ENCODE peak calls at places on chromosomes 11 and 22, in seven cellular contexts. C is C1 segment of cervical spinal cord; D is lung; X is neuronal stem cell; B is left ventricle myocardium superior; R is stimulated activated CD8-positive, alpha-beta memory T cell treated with anti-CD3 and anti-CD28 coated beads, Interleukin-15, amount 100 ng/mL, for 1 hour; M is dorsolateral prefrontal cortex. T is an unnamed sample.

GRCh38 chr11:121844016-121844415 is 272.0 kb downstream of the BLID start:
- DNase-seq in C (no peak), D (no peak), X (no peak), B (no peak), R (no peak), M (no peak), T (no peak)

GRCh38 chr11:60121259-60121658 is 32.8 kb downstream of the MS4A2 start:
- DNase-seq in C (no peak), D (no peak), X (no peak), B (no peak), R (no peak), M (no peak), T (no peak)

GRCh38 chr11:638616-639323 is 1.7 kb downstream of the DRD4 start:
- DNase-seq in C (no peak), D (no peak), X (peak), B (no peak), R (no peak), M (no peak), T (no peak)

GRCh38 chr11:5923427-5923776 is 18.6 kb upstream of the OR56A3 start:
- DNase-seq in C (no peak), D (no peak), X (no peak), B (no peak), R (no peak), M (no peak), T (no peak)

GRCh38 chr11:10761085-10761698 is 10.1 kb downstream of the CTR9 start:
- DNase-seq in C (no peak), D (no peak), X (no peak), B (no peak), R (no peak), M (no peak), T (no peak)

GRCh38 chr11:3755151-3755550 is 42.2 kb downstream of the NUP98 start:
- DNase-seq in C (no peak), D (no peak), X (no peak), B (no peak), R (no peak), M (no peak), T (no peak)

GRCh38 chr22:26986884-26987283 is 329.5 kb downstream of the MIAT start:
- DNase-seq in C (no peak), D (no peak), X (no peak), B (no peak), R (no peak), M (no peak), T (no peak)

GRCh38 chr11:94546886-94547285 is 3.2 kb downstream of the FUT4 start:
- DNase-seq in C (no peak), D (no peak), X (no peak), B (no peak), R (no peak), M (no peak), T (no peak)

GRCh38 chr11:117076941-117077659 is 21.1 kb downstream of the SIK3 start:
- DNase-seq in C (no peak), D (no peak), X (no peak), B (no peak), R (no peak), M (no peak), T (no peak)

GRCh38 chr11:17767301-17767885 is 32.8 kb downstream of the KCNC1 start:
- DNase-seq in C (no peak), D (no peak), X (no peak), B (no peak), R (no peak), M (no peak), T (no peak)

GRCh38 chr11:74731301-74732094 is at the start of gene CHRDL2:
- DNase-seq in C (no peak), D (no peak), X (no peak), B (peak), R (no peak), M (no peak), T (no peak)

GRCh38 chr11:127925430-127925829 is 661.9 kb downstream of the ETS1 start:
- DNase-seq in C (no peak), D (no peak), X (no peak), B (no peak), R (no peak), M (no peak), T (no peak)

GRCh38 chr22:35752833-35753189 is 35.1 kb downstream of the APOL5 start:
- DNase-seq in C (no peak), D (no peak), X (no peak), B (no peak), R (no peak), M (no peak), T (no peak)

GRCh38 chr22:40877488-40877887 is 15.6 kb upstream of the DNAJB7 start:
- DNase-seq in C (no peak), D (no peak), X (no peak), B (no peak), R (no peak), M (no peak), T (no peak)

GRCh38 chr22:22380098-22381030 is 128.2 kb downstream of the ZNF280B start:
- DNase-seq in C (no peak), D (no peak), X (no peak), B (no peak), R (no peak), M (no peak), T (no peak)

GRCh38 chr22:43501951-43502874 is 90.4 kb downstream of the MPPED1 start:
- DNase-seq in C (no peak), D (no peak), X (no peak), B (no peak), R (no peak), M (peak), T (no peak)

GRCh38 chr11:62004473-62004872 is 37.0 kb upstream of the FTH1 start:
- DNase-seq in C (no peak), D (no peak), X (no peak), B (peak), R (no peak), M (peak), T (no peak)

GRCh38 chr11:68707527-68707926 is 23.2 kb downstream of the GAL start:
- DNase-seq in C (no peak), D (no peak), X (no peak), B (no peak), R (no peak), M (no peak), T (no peak)

GRCh38 chr22:34960005-34960404 is 106.0 kb upstream of the ISX start:
- DNase-seq in C (no peak), D (no peak), X (peak), B (no peak), R (no peak), M (no peak), T (no peak)

GRCh38 chr11:37072538-37072937 is 474.5 kb upstream of the RAG2 start:
- DNase-seq in C (no peak), D (no peak), X (no peak), B (no peak), R (no peak), M (no peak), T (no peak)

GRCh38 chr11:8080069-8080670 is 841 bp upstream of the TUB start:
- DNase-seq in C (no peak), D (no peak), X (no peak), B (no peak), R (no peak), M (no peak), T (no peak)

GRCh38 chr11:128390246-128390645 is 197.1 kb downstream of the ETS1 start:
- DNase-seq in C (no peak), D (no peak), X (no peak), B (no peak), R (no peak), M (no peak), T (no peak)

GRCh38 chr11:65425971-65426838 is 3.6 kb downstream of the NEAT1 start:
- DNase-seq in C (no peak), D (no peak), X (no peak), B (no peak), R (no peak), M (no peak), T (no peak)

GRCh38 chr11:76394411-76394810 is 13.3 kb downstream of the GVQW3 start:
- DNase-seq in C (no peak), D (no peak), X (no peak), B (no peak), R (no peak), M (no peak), T (no peak)

GRCh38 chr22:44201556-44202129 is 20.9 kb downstream of the PARVG start:
- DNase-seq in C (no peak), D (no peak), X (no peak), B (peak), R (no peak), M (no peak), T (no peak)

GRCh38 chr11:64745219-64745522 is 1.2 kb upstream of the RASGRP2 start:
- DNase-seq in C (no peak), D (peak), X (no peak), B (peak), R (peak), M (peak), T (peak)

GRCh38 chr22:36757608-36758220 is 18.2 kb downstream of the IFT27 start:
- DNase-seq in C (no peak), D (peak), X (peak), B (peak), R (peak), M (peak), T (peak)

GRCh38 chr11:71209656-71210055 is 42.7 kb downstream of the SHANK2 start:
- DNase-seq in C (no peak), D (no peak), X (no peak), B (no peak), R (no peak), M (no peak), T (no peak)

GRCh38 chr22:33492210-33492651 is 428.0 kb downstream of the LARGE1 start:
- DNase-seq in C (no peak), D (no peak), X (no peak), B (no peak), R (no peak), M (no peak), T (no peak)

GRCh38 chr22:28736296-28737155 is 5.1 kb downstream of the CHEK2 start:
- DNase-seq in C (no peak), D (no peak), X (no peak), B (no peak), R (no peak), M (no peak), T (no peak)

GRCh38 chr11:109040303-109040702 is 375.4 kb downstream of the DDX10 start:
- DNase-seq in C (no peak), D (no peak), X (no peak), B (no peak), R (no peak), M (no peak), T (no peak)

GRCh38 chr11:1372660-1373059 is 17.1 kb upstream of the BRSK2 start:
- DNase-seq in C (no peak), D (no peak), X (no peak), B (no peak), R (no peak), M (no peak), T (no peak)

GRCh38 chr11:58023435-58023931 is at the start of gene OR9Q1:
- DNase-seq in C (no peak), D (no peak), X (no peak), B (no peak), R (no peak), M (no peak), T (no peak)

GRCh38 chr22:44023404-44024287 is 456 bp upstream of the PARVB start:
- DNase-seq in C (no peak), D (no peak), X (no peak), B (peak), R (no peak), M (no peak), T (no peak)

GRCh38 chr11:73151371-73151870 is 9.3 kb upstream of the FCHSD2 start:
- DNase-seq in C (no peak), D (no peak), X (no peak), B (no peak), R (no peak), M (no peak), T (no peak)

GRCh38 chr22:19566599-19567382 is 42.6 kb upstream of the CLDN5 start:
- DNase-seq in C (no peak), D (no peak), X (no peak), B (peak), R (no peak), M (no peak), T (no peak)

GRCh38 chr11:70226967-70227366 is 23.9 kb downstream of the FADD start:
- DNase-seq in C (no peak), D (no peak), X (no peak), B (no peak), R (no peak), M (no peak), T (no peak)

GRCh38 chr11:83061883-83062282 is 9.8 kb downstream of the RAB30 start:
- DNase-seq in C (no peak), D (no peak), X (no peak), B (no peak), R (no peak), M (no peak), T (no peak)

T was measured in central memory CD8-positive, alpha-beta T cell.